ENCODE peak calls at places on chromosomes 6 and 20, in five cellular contexts. E is GM23338, U is K562, S is GM12878, Y is HepG2. Z is an unnamed sample.

GRCh38 chr20:43459022-43459942 is 1.6 kb downstream of the SRSF6 start:
- DNase-seq in E (no peak), U (peak; percentile 59), S (no peak), Y (no peak), Z (no peak)

GRCh38 chr6:146814148-146814750 is 215.5 kb downstream of the ADGB start:
- DNase-seq in E (no peak), U (no peak), S (no peak), Y (no peak), Z (no peak)

GRCh38 chr6:54614499-54615195 is 231.9 kb upstream of the FAM83B start:
- DNase-seq in E (no peak), U (no peak), S (no peak), Y (no peak), Z (no peak)

GRCh38 chr20:57210054-57210910 is 56.2 kb downstream of the BMP7 start:
- DNase-seq in E (no peak), U (no peak), S (no peak), Y (peak; percentile 70), Z (no peak)

GRCh38 chr20:48819813-48820648 is 7.8 kb downstream of the PREX1 start:
- DNase-seq in E (peak; percentile 27), U (no peak), S (no peak), Y (no peak), Z (no peak)

GRCh38 chr6:105429676-105430075 is 26.8 kb upstream of the PREP start:
- DNase-seq in E (no peak), U (no peak), S (no peak), Y (no peak), Z (no peak)

GRCh38 chr20:4962257-4962855 is 39.0 kb downstream of the SLC23A2 start:
- DNase-seq in E (no peak), U (no peak), S (no peak), Y (no peak), Z (no peak)

GRCh38 chr6:16273266-16273665 is 34.9 kb downstream of the GMPR start:
- DNase-seq in E (no peak), U (no peak), S (no peak), Y (no peak), Z (no peak)

GRCh38 chr20:9389321-9389720 is 125.1 kb upstream of the LAMP5 start:
- DNase-seq in E (no peak), U (no peak), S (no peak), Y (no peak), Z (no peak)

GRCh38 chr6:18101271-18101670 is 21.2 kb downstream of the NHLRC1 start:
- DNase-seq in E (no peak), U (no peak), S (no peak), Y (no peak), Z (no peak)

GRCh38 chr6:134058622-134059366 is 6.4 kb upstream of the SLC2A12 start:
- DNase-seq in E (no peak), U (no peak), S (no peak), Y (no peak), Z (no peak)

GRCh38 chr6:111842891-111843290 is 30.4 kb downstream of the FYN start:
- DNase-seq in E (peak; percentile 57), U (peak; percentile 51), S (no peak), Y (peak; percentile 69), Z (no peak)

GRCh38 chr6:12969933-12970332 is 253.4 kb downstream of the PHACTR1 start:
- DNase-seq in E (no peak), U (no peak), S (no peak), Y (no peak), Z (no peak)
- TF ChIP-seq JUNB in E (no peak), U (no peak), S (no peak), Y (no peak), Z (no peak)

DNA sequence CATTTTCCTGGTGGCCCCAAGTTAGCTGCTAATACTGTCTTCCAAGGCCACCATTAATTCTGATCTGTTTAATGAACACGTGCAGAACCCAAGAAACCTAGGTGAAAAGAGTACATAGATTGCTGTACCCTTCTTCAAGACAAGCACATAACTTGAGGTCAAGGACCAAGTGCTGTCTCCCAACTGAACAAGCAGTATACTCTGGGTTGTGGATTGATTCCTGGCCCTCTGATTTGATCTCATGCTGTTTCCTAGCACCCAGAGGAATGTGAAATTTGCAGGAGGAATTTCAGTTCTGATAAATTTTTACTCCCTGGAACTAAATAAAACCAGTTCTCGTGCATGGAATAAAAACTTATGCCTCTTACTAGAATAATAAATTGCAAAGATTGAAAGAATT is 75.6 kb downstream of the MTFR2 start:
- DNase-seq in E (no peak), U (no peak), S (no peak), Y (no peak), Z (no peak)
- TF ChIP-seq JUNB in E (no peak), U (no peak), S (no peak), Y (no peak), Z (no peak)

GRCh38 chr6:70415247-70415646 is 1.9 kb downstream of the FAM135A start:
- DNase-seq in E (no peak), U (no peak), S (no peak), Y (no peak), Z (no peak)

GRCh38 chr6:70413114-70413828 is at the start of gene FAM135A:
- DNase-seq in E (peak; percentile 99), U (peak; percentile 98), S (peak; percentile 94), Y (peak; percentile 97), Z (peak; percentile 98)

GRCh38 chr6:70413829-70414494 is 654 bp downstream of the FAM135A start:
- DNase-seq in E (peak; percentile 43), U (peak; percentile 19), S (no peak), Y (no peak), Z (peak; percentile 6)

GRCh38 chr6:70414813-70415212 is 1.5 kb downstream of the FAM135A start:
- DNase-seq in E (no peak), U (no peak), S (no peak), Y (no peak), Z (no peak)

GRCh38 chr6:70415660-70416059 is 2.4 kb downstream of the FAM135A start:
- DNase-seq in E (no peak), U (no peak), S (no peak), Y (no peak), Z (no peak)
- TF ChIP-seq JUNB in E (no peak), U (no peak), S (no peak), Y (no peak), Z (no peak)

GRCh38 chr6:27288136-27289044 is 23.7 kb downstream of the POM121L2 start:
- DNase-seq in E (peak; percentile 78), U (peak; percentile 72), S (no peak), Y (no peak), Z (no peak)
- TF ChIP-seq JUNB in E (no peak), U (no peak), S (no peak), Y (no peak), Z (no peak)

DNA sequence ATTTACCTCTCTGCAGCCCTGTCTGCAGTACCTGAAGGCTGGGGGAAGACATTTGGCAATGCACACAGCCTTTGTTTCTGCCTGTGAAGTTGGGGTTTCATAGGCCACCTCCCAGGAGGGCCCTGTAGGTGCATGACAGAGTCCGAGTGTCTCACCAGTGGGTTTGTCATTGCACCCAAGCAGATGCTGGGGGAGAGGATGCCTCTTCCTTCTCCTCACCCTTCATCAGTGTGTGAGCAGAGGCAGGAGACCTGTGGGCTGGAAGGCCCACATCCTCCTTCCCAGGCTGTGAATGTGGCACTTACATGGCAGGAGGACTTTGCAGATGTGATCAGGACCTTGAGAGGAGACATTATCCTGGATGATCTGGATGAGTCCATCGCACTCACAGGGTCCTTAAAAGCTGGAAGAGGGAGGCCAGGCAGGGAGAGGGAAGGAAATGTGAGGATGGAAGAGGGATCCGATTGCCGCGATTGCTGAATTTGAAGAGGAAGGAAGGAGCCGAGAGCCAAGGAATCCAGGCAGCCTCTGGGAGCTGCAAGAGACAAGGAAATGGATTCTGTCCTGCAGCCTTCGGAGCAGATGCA is 30.4 kb downstream of the SYNJ2 start:
- DNase-seq in E (no peak), U (no peak), S (no peak), Y (no peak), Z (no peak)
- TF ChIP-seq JUNB in E (no peak), U (no peak), S (no peak), Y (no peak), Z (no peak)

GRCh38 chr20:6664574-6664973 is 102.9 kb upstream of the BMP2 start:
- DNase-seq in E (no peak), U (no peak), S (no peak), Y (no peak), Z (no peak)

GRCh38 chr20:6665621-6666345 is 101.7 kb upstream of the BMP2 start:
- DNase-seq in E (no peak), U (no peak), S (no peak), Y (peak; percentile 10), Z (no peak)

GRCh38 chr20:6663104-6663503 is 104.4 kb upstream of the BMP2 start:
- DNase-seq in E (peak; percentile 62), U (no peak), S (no peak), Y (no peak), Z (no peak)

GRCh38 chr20:6665161-6665560 is 102.3 kb upstream of the BMP2 start:
- DNase-seq in E (no peak), U (no peak), S (no peak), Y (no peak), Z (no peak)

GRCh38 chr20:6663751-6664388 is 103.6 kb upstream of the BMP2 start:
- DNase-seq in E (no peak), U (no peak), S (no peak), Y (no peak), Z (no peak)
- TF ChIP-seq JUNB in E (no peak), U (no peak), S (no peak), Y (no peak), Z (no peak)